ENCODE peak calls at places on chromosomes 3 and 15, in six cellular contexts. Z is astrocyte; T is K562; D is transverse colon; F is CD8-positive, alpha-beta memory T cell; K is CD4-positive, CD25-positive, alpha-beta regulatory T cell. B is an unnamed sample. For H3K27me3, the result is how much of the 10 kb centered on the place peaks cover.

GRCh38 chr3:11642455-11643162 is 1.1 kb downstream of the VGLL4 start:
- DNase-seq in K (peak), D (peak), Z (peak), T (peak), F (peak), B (peak)

GRCh38 chr15:79736435-79737000 is 160.3 kb downstream of the MTHFS start:
- DNase-seq in F (no peak), Z (no peak), D (no peak), K (no peak), T (no peak), B (no peak)

GRCh38 chr15:67198157-67198754 is 56.2 kb downstream of the AAGAB start:
- DNase-seq in D (no peak), Z (no peak), K (no peak), T (no peak), F (no peak), B (no peak)

GRCh38 chr3:113147608-113148306 is 63.6 kb upstream of the BOC start:
- DNase-seq in T (no peak), K (no peak), F (no peak), Z (no peak), D (no peak), B (no peak)

GRCh38 chr3:133439563-133439962 is 39.7 kb downstream of the BFSP2 start:
- DNase-seq in D (no peak), T (no peak), K (no peak), F (no peak), Z (no peak), B (no peak)

GRCh38 chr3:194871143-194871863 is 185.6 kb downstream of the FAM43A start:
- DNase-seq in K (no peak), Z (peak), F (no peak), T (no peak), D (peak), B (no peak)

GRCh38 chr15:75596703-75597345 is 17.7 kb upstream of the PTPN9 start:
- DNase-seq in D (no peak), K (no peak), Z (no peak), F (no peak), T (no peak), B (no peak)

GRCh38 chr15:52706091-52706490 is 26.9 kb upstream of the ATOSA start:
- DNase-seq in F (no peak), T (no peak), K (no peak), Z (no peak), D (no peak), B (no peak)

GRCh38 chr3:25904248-25904647 is 114.4 kb downstream of the OXSM start:
- DNase-seq in Z (no peak), K (no peak), F (no peak), T (no peak), D (no peak), B (no peak)

GRCh38 chr15:40098489-40099261 is 10.0 kb downstream of the BMF start:
- DNase-seq in F (peak), K (no peak), T (peak), D (peak), Z (peak), B (peak)

GRCh38 chr3:51381333-51381705 is 3.8 kb upstream of the MANF start:
- DNase-seq in F (no peak), T (no peak), D (no peak), Z (no peak), K (no peak), B (no peak)

GRCh38 chr15:91940466-91941381 is 87.2 kb downstream of the SLCO3A1 start:
- DNase-seq in Z (no peak), F (no peak), T (no peak), D (no peak), K (no peak), B (no peak)

GRCh38 chr3:13301295-13301987 is 118.7 kb downstream of the NUP210 start:
- DNase-seq in K (no peak), D (no peak), T (peak), F (no peak), Z (peak), B (no peak)

GRCh38 chr3:52851348-52851747 is 16.5 kb upstream of the MUSTN1 start:
- DNase-seq in Z (no peak), D (no peak), K (peak), T (peak), F (no peak), B (peak)

GRCh38 chr3:125058529-125058928 is 2.7 kb upstream of the HEG1 start:
- DNase-seq in Z (no peak), F (no peak), T (no peak), D (no peak), K (no peak), B (no peak)

GRCh38 chr15:49895337-49896223 is 223.5 kb downstream of the ATP8B4 start:
- DNase-seq in T (no peak), K (no peak), D (no peak), Z (peak), F (no peak), B (no peak)

GRCh38 chr3:39788484-39788883 is 20.9 kb upstream of the MYRIP start:
- DNase-seq in Z (no peak), K (no peak), F (no peak), D (no peak), T (no peak), B (no peak)

GRCh38 chr15:48373855-48374421 is 42.7 kb downstream of the DUT start:
- DNase-seq in K (no peak), F (no peak), D (no peak), Z (peak), T (peak), B (no peak)

DNA sequence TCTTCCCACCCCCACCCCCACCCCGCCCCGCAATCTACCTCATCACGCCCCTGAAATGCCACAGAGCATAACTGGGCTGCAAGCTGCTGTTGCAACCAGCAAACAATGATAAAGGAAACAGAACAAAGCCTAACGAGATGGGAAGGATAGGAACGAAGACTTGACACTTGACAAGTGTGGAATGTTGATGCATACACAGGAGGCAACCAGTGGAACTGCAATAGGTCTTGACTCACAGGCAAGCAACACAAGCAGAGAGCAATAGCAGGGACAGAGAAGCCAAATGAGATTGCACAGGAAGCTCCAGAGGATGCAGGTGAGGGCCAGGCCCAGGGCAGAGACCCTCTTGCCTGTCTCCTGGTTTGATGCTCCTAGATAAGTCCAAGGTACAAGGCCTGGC is 225.9 kb downstream of the IGSF11 start:
- DNase-seq in T (no peak), F (no peak), Z (no peak), D (no peak), K (no peak), B (no peak)
- H3K27me3 ChIP-seq in T (under half), F (under half), Z (under half), D (under half), K (under half), B (under half)

DNA sequence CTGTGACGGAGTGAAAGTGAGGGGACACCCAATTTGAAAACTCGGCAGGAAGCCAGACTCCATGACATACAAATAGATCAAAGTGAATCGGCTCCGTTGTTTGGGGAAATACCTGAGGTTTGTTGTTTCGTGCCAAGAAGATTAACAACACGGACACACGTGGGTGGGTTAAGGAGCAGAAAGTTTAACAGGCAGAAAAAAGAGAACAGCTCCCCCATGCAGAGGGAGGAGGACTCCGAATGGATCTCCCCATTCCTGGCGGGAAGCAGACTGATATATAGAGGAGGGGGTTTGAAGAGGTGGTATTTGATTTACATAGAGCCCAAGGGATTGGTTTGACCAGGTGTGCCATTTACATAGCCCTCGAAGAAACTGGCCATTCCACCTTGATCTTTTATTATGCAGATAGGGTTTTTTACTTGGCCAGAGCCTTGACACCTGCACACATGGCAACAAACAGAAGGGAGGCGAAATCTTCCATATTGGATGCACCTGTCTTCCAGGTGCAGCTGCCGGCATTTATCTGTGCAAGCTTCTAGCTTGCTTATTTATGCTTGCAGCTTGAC is 4.8 kb upstream of the SACM1L start:
- DNase-seq in D (no peak), T (no peak), F (no peak), K (no peak), Z (no peak), B (no peak)
- H3K27me3 ChIP-seq in D (under half), T (under half), F (under half), K (under half), Z (under half), B (under half)

DNA sequence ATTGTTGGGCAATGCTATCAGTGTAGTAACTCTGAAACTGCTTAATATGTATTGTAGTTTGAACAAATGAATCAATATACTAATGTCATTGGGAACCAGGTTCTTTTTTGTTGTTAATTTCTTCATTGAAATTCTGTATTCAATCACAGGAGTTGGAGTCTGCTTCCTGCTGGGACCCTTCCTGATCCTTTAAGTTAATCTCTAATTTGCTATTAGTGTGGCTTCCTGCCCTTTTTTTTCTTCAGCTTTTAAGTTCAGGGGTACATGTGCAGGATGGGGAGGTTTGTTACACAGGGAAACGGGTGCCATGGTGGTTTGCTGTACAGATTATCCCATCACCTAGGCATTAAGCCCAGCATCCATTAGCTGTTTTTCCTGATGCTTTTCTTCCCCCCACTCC is 21.7 kb downstream of the GPR160 start:
- DNase-seq in K (no peak), Z (no peak), F (no peak), T (no peak), D (no peak), B (no peak)
- H3K27me3 ChIP-seq in K (under half), Z (under half), F (under half), T (under half), D (under half), B (under half)

DNA sequence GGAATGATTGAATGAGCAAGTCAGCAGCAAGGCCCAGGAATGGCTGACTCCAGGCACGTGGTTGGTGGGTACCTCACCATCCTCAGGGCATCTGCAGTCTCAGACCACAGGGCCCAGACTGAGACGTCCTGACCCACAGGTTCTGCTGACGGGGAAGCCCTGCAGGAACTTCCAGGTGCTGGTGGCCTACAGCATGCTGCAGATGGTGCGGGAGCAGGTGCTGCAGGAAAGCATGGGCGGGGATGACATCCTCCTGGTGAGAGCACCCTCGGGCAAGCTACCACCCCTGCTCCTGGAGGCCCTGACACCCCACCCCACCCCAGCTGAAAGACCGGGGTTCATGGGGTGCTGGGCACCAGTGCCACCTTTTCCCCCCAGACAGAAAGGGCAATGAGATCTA is 14.1 kb downstream of the TBC1D21 start:
- DNase-seq in T (no peak), D (no peak), F (no peak), Z (no peak), K (no peak), B (no peak)
- H3K27me3 ChIP-seq in T (under half), D (under half), F (under half), Z (under half), K (under half), B (under half)